ENCODE peak calls at places on chromosomes 4 and X, in seven cellular contexts. E, F, W, J, H, N and V are unnamed samples.

GRCh38 chrX:153382563-153383482 is 18.3 kb downstream of the PNMA6E start:
- DNase-seq in F (no peak), J (no peak), W (no peak), N (no peak), H (no peak), E (no peak), V (no peak)

GRCh38 chr4:78862314-78862737 is 76.9 kb downstream of the PAQR3 start:
- DNase-seq in J (no peak), N (no peak), E (no peak), H (no peak), W (no peak), F (no peak), V (no peak)

GRCh38 chr4:87032884-87033533 is 98.2 kb downstream of the AFF1 start:
- DNase-seq in F (no peak), W (no peak), N (peak; percentile 94), J (no peak), E (peak; percentile 94), H (no peak), V (peak; percentile 80)

GRCh38 chr4:48664938-48665337 is 115.1 kb downstream of the FRYL start:
- DNase-seq in E (no peak), N (no peak), J (no peak), W (no peak), H (no peak), F (no peak), V (no peak)

GRCh38 chr4:94621491-94622080 is 136.2 kb upstream of the BMPR1B start:
- DNase-seq in J (no peak), W (no peak), E (peak; percentile 65), H (no peak), N (peak; percentile 70), F (peak; percentile 46), V (no peak)

GRCh38 chr4:29966386-29966785 is 753.8 kb upstream of the PCDH7 start:
- DNase-seq in F (no peak), J (no peak), E (no peak), N (no peak), H (no peak), W (no peak), V (no peak)

GRCh38 chr4:84403656-84404055 is 95.4 kb downstream of the NKX6-1 start:
- DNase-seq in W (no peak), F (no peak), E (no peak), J (no peak), H (no peak), N (no peak), V (no peak)

GRCh38 chrX:23705235-23705634 is 37.8 kb downstream of the ACOT9 start:
- DNase-seq in F (no peak), H (no peak), N (no peak), J (no peak), E (no peak), W (no peak), V (no peak)

GRCh38 chr4:45795165-45795564 is 328.7 kb downstream of the GABRG1 start:
- DNase-seq in W (no peak), F (no peak), H (peak; percentile 44), J (no peak), N (no peak), E (no peak), V (no peak)
- H3K4me3 ChIP-seq in W (no peak overlapping the region), F (no peak overlapping the region), H (no peak overlapping the region), J (no peak overlapping the region), N (no peak overlapping the region), E (no peak overlapping the region), V (no peak overlapping the region)

GRCh38 chrX:70133303-70134115 is at the start of gene IGBP1:
- DNase-seq in N (peak; percentile 85), F (peak; percentile 88), W (peak; percentile 41), H (peak; percentile 89), J (peak; percentile 41), E (peak; percentile 86), V (peak; percentile 51)

GRCh38 chrX:70132244-70132643 is 1.0 kb upstream of the IGBP1 start:
- DNase-seq in E (no peak), H (no peak), F (no peak), N (peak; percentile 1), W (no peak), J (no peak), V (no peak)

GRCh38 chrX:70132877-70133302 is 357 bp upstream of the IGBP1 start:
- DNase-seq in W (no peak), N (no peak), J (no peak), F (no peak), H (no peak), E (no peak), V (no peak)

GRCh38 chrX:70128071-70128470 is 5.2 kb upstream of the IGBP1 start:
- DNase-seq in H (no peak), F (no peak), J (no peak), E (no peak), N (no peak), W (no peak), V (no peak)

DNA sequence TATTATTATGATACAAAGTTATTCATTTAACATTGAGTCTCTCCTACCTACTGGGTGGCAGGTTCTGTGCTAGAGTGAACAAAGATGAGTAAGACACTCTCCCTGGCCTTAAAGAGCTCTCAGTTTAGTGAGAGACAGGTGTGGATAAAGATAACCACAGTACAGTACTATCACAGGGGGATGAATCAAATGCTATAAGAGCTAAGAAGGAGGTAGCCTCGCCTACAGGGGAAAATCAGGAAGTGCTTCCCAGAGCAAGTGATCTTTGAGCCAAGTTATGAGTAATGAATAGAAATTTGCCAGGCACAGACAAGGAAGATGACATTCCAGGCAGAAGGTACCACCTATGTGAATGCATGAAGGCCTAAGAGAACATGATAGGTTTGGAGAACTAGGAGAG is 3.4 kb upstream of the IGBP1 start:
- DNase-seq in W (no peak), F (no peak), H (no peak), E (peak; percentile 1), J (no peak), N (peak; percentile 31), V (no peak)
- H3K4me3 ChIP-seq in W (no peak overlapping the region), F (no peak overlapping the region), H (no peak overlapping the region), E (no peak overlapping the region), J (no peak overlapping the region), N (no peak overlapping the region), V (no peak overlapping the region)

GRCh38 chr4:152674359-152674758 is 5.4 kb downstream of the TMEM154 start:
- DNase-seq in H (no peak), N (no peak), J (no peak), E (no peak), F (no peak), W (no peak), V (no peak)

GRCh38 chr4:152676052-152676854 is 3.5 kb downstream of the TMEM154 start:
- DNase-seq in W (no peak), H (no peak), F (no peak), J (no peak), E (no peak), N (no peak), V (no peak)

GRCh38 chr4:152672403-152673092 is 7.2 kb downstream of the TMEM154 start:
- DNase-seq in E (no peak), N (no peak), H (no peak), J (no peak), W (no peak), F (no peak), V (no peak)

GRCh38 chr4:152668338-152668964 is 11.3 kb downstream of the TMEM154 start:
- DNase-seq in J (no peak), N (no peak), W (no peak), E (no peak), F (no peak), H (no peak), V (no peak)

DNA sequence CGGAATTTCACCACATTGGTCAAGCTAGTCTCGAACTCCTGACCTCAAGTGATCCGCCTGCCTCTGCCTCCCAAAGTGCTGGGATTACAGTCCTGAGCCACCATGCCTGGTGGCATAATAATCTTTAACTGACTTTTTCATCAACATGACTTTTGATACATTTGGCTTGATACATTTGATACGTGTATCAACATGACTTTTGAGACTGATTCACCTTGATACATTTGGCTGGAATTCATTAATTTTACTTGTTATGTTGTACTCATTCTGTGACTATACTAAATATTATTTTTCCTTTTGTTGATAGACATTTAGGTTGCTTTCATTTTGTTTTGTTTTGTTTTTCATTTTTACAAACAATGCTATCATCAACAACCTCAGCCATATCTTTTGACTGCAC is 6.3 kb downstream of the TMEM154 start:
- DNase-seq in N (no peak), E (no peak), J (no peak), W (no peak), F (no peak), H (no peak), V (no peak)
- H3K4me3 ChIP-seq in N (no peak overlapping the region), E (no peak overlapping the region), J (no peak overlapping the region), W (no peak overlapping the region), F (no peak overlapping the region), H (no peak overlapping the region), V (no peak overlapping the region)

GRCh38 chr4:75727073-75727472 is 2.7 kb downstream of the USO1 start:
- DNase-seq in J (no peak), F (no peak), H (no peak), W (no peak), N (no peak), E (no peak), V (no peak)

GRCh38 chr4:75724867-75725724 is 719 bp downstream of the USO1 start:
- DNase-seq in N (peak; percentile 74), W (no peak), H (peak; percentile 85), J (no peak), F (peak; percentile 74), E (peak; percentile 82), V (peak; percentile 66)

GRCh38 chr4:75724066-75724866 is at the start of gene USO1:
- DNase-seq in F (peak; percentile 99), J (peak; percentile 95), N (peak; percentile 99), W (peak; percentile 92), H (peak; percentile 100), E (peak; percentile 100), V (peak; percentile 98)

GRCh38 chr4:75723802-75724065 is 643 bp upstream of the USO1 start:
- DNase-seq in W (no peak), N (no peak), F (no peak), H (no peak), J (no peak), E (no peak), V (no peak)

GRCh38 chr4:75726577-75726976 is 2.2 kb downstream of the USO1 start:
- DNase-seq in F (no peak), H (no peak), W (no peak), E (no peak), N (no peak), J (no peak), V (no peak)
- H3K4me3 ChIP-seq in F (no peak overlapping the region), H (no peak overlapping the region), W (peak overlapping the region; percentile 91), E (no peak overlapping the region), N (peak overlapping the region; percentile 97), J (peak overlapping the region; percentile 75), V (peak overlapping the region; percentile 84)

DNA sequence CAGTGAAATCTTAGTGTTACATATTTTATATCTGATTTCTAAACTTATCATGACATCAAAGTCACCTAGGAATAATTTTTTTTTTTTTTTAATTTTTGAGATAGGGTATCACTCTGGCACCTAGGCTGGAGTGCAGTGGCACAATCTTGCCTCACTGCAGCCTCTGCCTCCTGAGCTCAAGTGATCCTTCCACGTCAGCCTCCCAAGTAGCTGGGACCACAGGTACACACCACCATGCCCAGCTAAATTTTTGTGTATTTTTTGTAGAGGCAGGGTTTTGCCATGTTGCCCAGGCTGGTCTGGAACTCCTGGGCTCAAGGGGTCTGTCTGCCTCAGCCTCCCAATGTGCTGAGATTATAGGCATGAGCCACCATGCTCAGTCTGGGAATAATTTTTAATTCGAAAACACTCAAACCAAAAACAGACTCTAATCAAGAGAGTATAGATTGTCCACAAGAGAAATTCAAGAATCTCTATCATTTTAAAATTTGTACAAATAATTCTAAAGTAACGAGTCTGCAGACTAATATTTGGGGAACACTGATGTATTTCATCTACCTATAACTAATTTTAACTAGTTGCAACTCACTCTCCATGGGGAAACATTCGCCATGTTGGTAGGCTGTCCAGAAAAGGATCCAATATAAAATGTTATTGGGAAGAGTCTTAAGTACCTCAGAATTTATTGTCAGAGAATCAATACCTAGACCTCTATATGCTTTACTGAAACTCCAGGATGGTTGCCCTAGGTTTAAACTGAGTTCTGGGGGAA is 3.4 kb downstream of the SLC7A11 start:
- DNase-seq in E (no peak), F (no peak), H (no peak), N (no peak), W (no peak), J (no peak), V (no peak)
- H3K4me3 ChIP-seq in E (no peak overlapping the region), F (peak overlapping the region; percentile 78), H (no peak overlapping the region), N (peak overlapping the region; percentile 58), W (peak overlapping the region; percentile 62), J (no peak overlapping the region), V (peak overlapping the region; percentile 65)